ENCODE peak calls at places on chromosomes 1 and 21, in eight cellular contexts. D is A549, X is stomach, K is ovary, B is suprapubic skin, H is GM12878, Z is endothelial cell of umbilical vein, V is IMR-90. Q is an unnamed sample.
A peak's percentile ranks its signal among the peaks of the same experiment; 100 is the strongest.

GRCh38 chr1:154221815-154222081 is 993 bp downstream of the UBAP2L start:
- DNase-seq in D (peak; percentile 56), X (no peak), K (no peak), B (no peak), H (no peak), Z (peak; percentile 61), V (peak; percentile 87), Q (no peak)

GRCh38 chr1:30472009-30472408 is 251.4 kb downstream of the MATN1 start:
- DNase-seq in D (no peak), X (no peak), K (no peak), B (peak; percentile 13), H (no peak), Z (no peak), V (no peak), Q (no peak)

GRCh38 chr1:184322253-184322652 is 64.6 kb upstream of the C1orf21 start:
- DNase-seq in D (no peak), X (no peak), K (no peak), B (no peak), H (no peak), Z (no peak), V (no peak), Q (no peak)

GRCh38 chr1:180252638-180253536 is 22.8 kb downstream of the LHX4 start:
- DNase-seq in D (peak; percentile 76), X (peak; percentile 78), K (no peak), B (no peak), H (peak; percentile 37), Z (peak; percentile 57), V (peak; percentile 65), Q (peak; percentile 34)

GRCh38 chr1:93579891-93580290 is 101.7 kb downstream of the BCAR3 start:
- DNase-seq in D (peak; percentile 39), X (peak; percentile 50), K (peak; percentile 62), B (no peak), H (no peak), Z (peak; percentile 76), V (peak; percentile 97), Q (peak; percentile 56)

GRCh38 chr1:244049142-244049968 is 1.7 kb upstream of the ZBTB18 start:
- DNase-seq in D (no peak), X (no peak), K (peak; percentile 59), B (no peak), H (no peak), Z (peak; percentile 56), V (no peak), Q (peak; percentile 42)

GRCh38 chr1:150696590-150696989 is 364 bp downstream of the GOLPH3L start:
- DNase-seq in D (peak; percentile 12), X (no peak), K (no peak), B (no peak), H (no peak), Z (no peak), V (no peak), Q (no peak)

GRCh38 chr1:28501925-28502324 is 3.9 kb upstream of the RCC1 start:
- DNase-seq in D (no peak), X (no peak), K (no peak), B (no peak), H (no peak), Z (no peak), V (no peak), Q (no peak)

GRCh38 chr1:16342331-16343062 is 9.8 kb downstream of the FBXO42 start:
- DNase-seq in D (no peak), X (no peak), K (no peak), B (peak; percentile 6), H (no peak), Z (no peak), V (no peak), Q (no peak)

GRCh38 chr1:234871710-234872262 is 256.9 kb downstream of the TOMM20 start:
- DNase-seq in D (no peak), X (no peak), K (no peak), B (no peak), H (no peak), Z (no peak), V (peak; percentile 34), Q (no peak)

DNA sequence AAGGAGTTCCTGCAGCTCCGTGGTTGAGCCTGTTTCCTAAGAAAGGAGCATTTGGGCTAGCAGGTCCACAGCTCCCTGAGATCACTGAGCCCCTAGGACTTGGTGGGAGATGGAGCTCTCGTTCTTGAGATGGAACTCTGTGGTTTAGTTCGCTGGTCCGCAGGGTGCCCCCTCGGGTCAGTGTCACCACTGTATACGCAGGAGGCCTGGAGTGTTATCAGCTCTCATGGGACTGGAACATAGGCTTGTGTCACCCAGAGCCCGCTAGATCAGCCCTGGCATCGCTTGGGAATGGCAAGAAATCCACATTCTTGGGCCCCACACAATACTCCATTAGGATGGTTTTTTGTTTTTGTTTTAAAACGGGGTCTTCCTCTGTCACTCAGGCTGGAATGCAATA is 3.6 kb downstream of the SNAP47 start:
- DNase-seq in D (no peak), X (no peak), K (no peak), B (no peak), H (no peak), Z (no peak), V (no peak), Q (no peak)
- H3K27ac ChIP-seq in D (no peak overlapping the region), X (no peak overlapping the region), K (no peak overlapping the region), B (no peak overlapping the region), H (no peak overlapping the region), Z (no peak overlapping the region), V (no peak overlapping the region), Q (no peak overlapping the region)

DNA sequence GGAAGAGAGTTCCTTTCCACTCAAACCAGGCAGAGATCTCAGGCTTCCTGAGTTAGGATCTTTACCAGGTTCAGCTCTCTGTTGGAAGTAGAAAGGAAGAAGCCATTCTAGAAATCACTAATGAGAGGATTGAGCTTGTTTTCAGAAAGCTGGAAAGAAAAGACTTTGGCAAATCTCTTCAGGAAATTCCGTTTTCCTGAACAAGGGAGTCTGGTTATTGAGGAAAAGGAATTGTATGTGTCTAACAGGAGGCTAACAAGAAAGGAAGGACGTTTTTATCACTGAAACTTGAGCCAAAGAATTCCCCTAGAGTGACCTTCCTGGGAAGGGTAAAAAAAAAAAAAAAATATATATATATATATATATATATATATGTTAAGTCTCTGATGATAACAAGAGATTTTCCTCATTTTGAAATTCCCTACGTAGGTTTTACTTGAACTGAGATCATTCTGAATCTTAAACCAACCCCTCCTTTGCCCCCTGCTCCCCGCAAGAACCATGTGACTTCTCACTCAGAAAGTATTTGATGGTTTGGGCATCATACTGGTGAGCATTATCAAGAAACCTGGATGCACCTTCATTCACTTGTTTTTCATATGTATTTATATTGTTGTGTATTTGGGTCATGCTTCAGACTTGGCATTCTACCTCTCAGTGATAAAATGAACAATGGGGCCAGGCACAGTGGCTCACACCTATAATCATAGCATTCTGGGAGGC is 98.4 kb upstream of the BMP8A start:
- DNase-seq in D (no peak), X (no peak), K (no peak), B (no peak), H (no peak), Z (peak; percentile 83), V (no peak), Q (no peak)
- H3K4me1 ChIP-seq in D (peaks cover 75% of the 10 kb centered on the region), X (peaks cover 72% of the 10 kb centered on the region), K (peaks cover 19% of the 10 kb centered on the region), B (peaks cover 47% of the 10 kb centered on the region), H (peaks cover 18% of the 10 kb centered on the region), Z (peaks cover 78% of the 10 kb centered on the region), V (peaks cover 25% of the 10 kb centered on the region), Q (peaks cover 47% of the 10 kb centered on the region)

GRCh38 chr1:116532698-116533424 is 38.0 kb downstream of the CD58 start:
- DNase-seq in D (no peak), X (no peak), K (no peak), B (no peak), H (no peak), Z (no peak), V (no peak), Q (no peak)
- TF ChIP-seq POLR2A in D (no peak), X (no peak), K (no peak), B (no peak), H (no peak), Z (no peak), V (no peak), Q (no peak)

GRCh38 chr21:39685236-39685635 is 59.7 kb upstream of the IGSF5 start:
- DNase-seq in D (no peak), X (no peak), K (no peak), B (no peak), H (no peak), Z (no peak), V (no peak), Q (no peak)
- H3K27ac ChIP-seq in D (no peak overlapping the region), X (no peak overlapping the region), K (no peak overlapping the region), B (no peak overlapping the region), H (no peak overlapping the region), Z (no peak overlapping the region), V (no peak overlapping the region), Q (no peak overlapping the region)

GRCh38 chr21:33377221-33377620 is 26.0 kb upstream of the IFNGR2 start:
- DNase-seq in D (no peak), X (no peak), K (no peak), B (peak; percentile 32), H (no peak), Z (no peak), V (no peak), Q (no peak)
- H3K4me1 ChIP-seq in D (peaks cover 35% of the 10 kb centered on the region), X (peaks cover 28% of the 10 kb centered on the region), K (peaks cover 7% of the 10 kb centered on the region), B (peaks cover 60% of the 10 kb centered on the region), H (peaks cover 41% of the 10 kb centered on the region), Z (peaks cover 32% of the 10 kb centered on the region), V (peaks cover 10% of the 10 kb centered on the region), Q (peaks cover 23% of the 10 kb centered on the region)

GRCh38 chr1:7781923-7782495 is 2.1 kb upstream of the PER3 start:
- DNase-seq in D (no peak), X (peak; percentile 57), K (no peak), B (no peak), H (no peak), Z (no peak), V (no peak), Q (no peak)
- TF ChIP-seq POLR2A in D (no peak), X (no peak), K (no peak), B (no peak), H (no peak), Z (no peak), V (no peak), Q (no peak)

GRCh38 chr1:24391882-24392603 is 21.5 kb downstream of the STPG1 start:
- DNase-seq in D (peak; percentile 63), X (peak; percentile 64), K (peak; percentile 52), B (peak; percentile 76), H (peak; percentile 84), Z (peak; percentile 75), V (peak; percentile 51), Q (peak; percentile 54)

GRCh38 chr1:24392982-24393645 is 20.5 kb downstream of the STPG1 start:
- DNase-seq in D (no peak), X (no peak), K (no peak), B (no peak), H (no peak), Z (peak; percentile 10), V (no peak), Q (no peak)

GRCh38 chr1:24390924-24391782 is 22.4 kb downstream of the STPG1 start:
- DNase-seq in D (peak; percentile 84), X (peak; percentile 77), K (peak; percentile 79), B (peak; percentile 85), H (no peak), Z (peak; percentile 89), V (peak; percentile 86), Q (peak; percentile 62)

GRCh38 chr1:24393892-24394291 is 19.7 kb downstream of the STPG1 start:
- DNase-seq in D (peak; percentile 47), X (no peak), K (no peak), B (no peak), H (no peak), Z (peak; percentile 59), V (peak; percentile 81), Q (no peak)

GRCh38 chr1:24392604-24392946 is 21.0 kb downstream of the STPG1 start:
- DNase-seq in D (no peak), X (no peak), K (no peak), B (no peak), H (no peak), Z (no peak), V (no peak), Q (no peak)
- H3K27ac ChIP-seq in D (peak overlapping the region; percentile 51), X (peak overlapping the region; percentile 67), K (no peak overlapping the region), B (peak overlapping the region; percentile 76), H (peak overlapping the region; percentile 85), Z (no peak overlapping the region), V (no peak overlapping the region), Q (peak overlapping the region; percentile 80)

GRCh38 chr1:162349635-162350330 is 26.9 kb downstream of the SPATA46 start:
- DNase-seq in D (peak; percentile 64), X (no peak), K (no peak), B (no peak), H (no peak), Z (peak; percentile 95), V (peak; percentile 77), Q (no peak)
- H3K4me1 ChIP-seq in D (peaks cover 12% of the 10 kb centered on the region), X (peaks cover 7% of the 10 kb centered on the region), K (no peaks in the 10 kb centered on the region), B (peaks cover 4% of the 10 kb centered on the region), H (no peaks in the 10 kb centered on the region), Z (peaks cover 28% of the 10 kb centered on the region), V (peaks cover 4% of the 10 kb centered on the region), Q (no peaks in the 10 kb centered on the region)

Q was measured in gastrocnemius medialis.